ENCODE peak calls at places on chromosome X, in nine cellular contexts. One of them, this sample, is unnamed.
A peak's percentile ranks its signal among the peaks of the same experiment; 100 is the strongest.

GRCh38 chrX:53280703-53281320 is 572 bp downstream of the IQSEC2 start:
- DNase-seq in cardiac fibroblast: peak; percentile 32
- DNase-seq in GM13977: no peak
- DNase-seq in astrocyte of the spinal cord: peak; percentile 36
- DNase-seq in cerebellar cortex: no peak
- DNase-seq in IMR-90: peak; percentile 35
- DNase-seq in fibroblast of pulmonary artery: peak; percentile 28
- DNase-seq in lower leg skin: no peak
- DNase-seq in stimulated activated CD4-positive, alpha-beta T cell treated with anti-CD3 and anti-CD28 coated beads, Interleukin-15, amount 100 ng/mL, for 48 hours: no peak
- DNase-seq in this sample: no peak

GRCh38 chrX:57367649-57368048 is 81.1 kb downstream of the FAAH2 start:
- DNase-seq in cardiac fibroblast: no peak
- DNase-seq in stimulated activated CD4-positive, alpha-beta T cell treated with anti-CD3 and anti-CD28 coated beads, Interleukin-15, amount 100 ng/mL, for 48 hours: no peak
- DNase-seq in lower leg skin: no peak
- DNase-seq in GM13977: no peak
- DNase-seq in fibroblast of pulmonary artery: peak; percentile 0
- DNase-seq in IMR-90: no peak
- DNase-seq in astrocyte of the spinal cord: no peak
- DNase-seq in cerebellar cortex: no peak
- DNase-seq in this sample: no peak

GRCh38 chrX:9847071-9847470 is 60.8 kb downstream of the SHROOM2 start:
- DNase-seq in IMR-90: peak; percentile 72
- DNase-seq in cardiac fibroblast: no peak
- DNase-seq in fibroblast of pulmonary artery: peak; percentile 77
- DNase-seq in astrocyte of the spinal cord: peak; percentile 57
- DNase-seq in lower leg skin: no peak
- DNase-seq in cerebellar cortex: no peak
- DNase-seq in stimulated activated CD4-positive, alpha-beta T cell treated with anti-CD3 and anti-CD28 coated beads, Interleukin-15, amount 100 ng/mL, for 48 hours: no peak
- DNase-seq in GM13977: no peak
- DNase-seq in this sample: no peak

GRCh38 chrX:33336783-33337182 is 125.4 kb upstream of the DMD start:
- DNase-seq in fibroblast of pulmonary artery: peak; percentile 29
- DNase-seq in IMR-90: peak; percentile 29
- DNase-seq in lower leg skin: no peak
- DNase-seq in astrocyte of the spinal cord: peak; percentile 8
- DNase-seq in stimulated activated CD4-positive, alpha-beta T cell treated with anti-CD3 and anti-CD28 coated beads, Interleukin-15, amount 100 ng/mL, for 48 hours: no peak
- DNase-seq in cardiac fibroblast: peak; percentile 44
- DNase-seq in GM13977: no peak
- DNase-seq in cerebellar cortex: peak; percentile 2
- DNase-seq in this sample: no peak

GRCh38 chrX:11770320-11770719 is 12.3 kb downstream of the MSL3 start:
- DNase-seq in stimulated activated CD4-positive, alpha-beta T cell treated with anti-CD3 and anti-CD28 coated beads, Interleukin-15, amount 100 ng/mL, for 48 hours: no peak
- DNase-seq in GM13977: peak; percentile 72
- DNase-seq in astrocyte of the spinal cord: peak; percentile 37
- DNase-seq in fibroblast of pulmonary artery: peak; percentile 70
- DNase-seq in cardiac fibroblast: peak; percentile 71
- DNase-seq in cerebellar cortex: peak; percentile 65
- DNase-seq in IMR-90: peak; percentile 63
- DNase-seq in lower leg skin: no peak
- DNase-seq in this sample: peak; percentile 27

GRCh38 chrX:2351321-2351720 is 149.5 kb downstream of the DHRSX start:
- DNase-seq in stimulated activated CD4-positive, alpha-beta T cell treated with anti-CD3 and anti-CD28 coated beads, Interleukin-15, amount 100 ng/mL, for 48 hours: no peak
- DNase-seq in cerebellar cortex: no peak
- DNase-seq in IMR-90: peak; percentile 89
- DNase-seq in cardiac fibroblast: peak; percentile 43
- DNase-seq in astrocyte of the spinal cord: peak; percentile 73
- DNase-seq in lower leg skin: peak; percentile 40
- DNase-seq in fibroblast of pulmonary artery: peak; percentile 65
- DNase-seq in GM13977: no peak
- DNase-seq in this sample: no peak

GRCh38 chrX:120468071-120468470 is 1.0 kb downstream of the LAMP2 start:
- DNase-seq in stimulated activated CD4-positive, alpha-beta T cell treated with anti-CD3 and anti-CD28 coated beads, Interleukin-15, amount 100 ng/mL, for 48 hours: no peak
- DNase-seq in cerebellar cortex: no peak
- DNase-seq in GM13977: peak; percentile 32
- DNase-seq in IMR-90: no peak
- DNase-seq in fibroblast of pulmonary artery: no peak
- DNase-seq in lower leg skin: no peak
- DNase-seq in cardiac fibroblast: no peak
- DNase-seq in astrocyte of the spinal cord: no peak
- DNase-seq in this sample: no peak

GRCh38 chrX:12304261-12304660 is 166.0 kb downstream of the FRMPD4 start:
- DNase-seq in fibroblast of pulmonary artery: peak; percentile 68
- DNase-seq in lower leg skin: no peak
- DNase-seq in astrocyte of the spinal cord: no peak
- DNase-seq in stimulated activated CD4-positive, alpha-beta T cell treated with anti-CD3 and anti-CD28 coated beads, Interleukin-15, amount 100 ng/mL, for 48 hours: no peak
- DNase-seq in cardiac fibroblast: peak; percentile 59
- DNase-seq in IMR-90: peak; percentile 30
- DNase-seq in cerebellar cortex: no peak
- DNase-seq in GM13977: no peak
- DNase-seq in this sample: no peak

GRCh38 chrX:150348365-150348764 is 14.8 kb upstream of the MAMLD1 start:
- DNase-seq in fibroblast of pulmonary artery: no peak
- DNase-seq in IMR-90: no peak
- DNase-seq in cardiac fibroblast: no peak
- DNase-seq in stimulated activated CD4-positive, alpha-beta T cell treated with anti-CD3 and anti-CD28 coated beads, Interleukin-15, amount 100 ng/mL, for 48 hours: no peak
- DNase-seq in GM13977: no peak
- DNase-seq in lower leg skin: no peak
- DNase-seq in astrocyte of the spinal cord: no peak
- DNase-seq in cerebellar cortex: no peak
- DNase-seq in this sample: no peak